ENCODE peak calls at places on chromosomes 7 and 10, in four cellular contexts. One of them, this sample, is unnamed.

GRCh38 chr7:93883078-93883916 is 7.3 kb downstream of the TFPI2 start:
- DNase-seq in DMS153: no peak
- DNase-seq in hypothalamus: no peak
- DNase-seq in NCI-H2107: no peak
- DNase-seq in this sample: no peak

GRCh38 chr10:15743443-15743842 is 23.7 kb upstream of the ITGA8 start:
- DNase-seq in NCI-H2107: no peak
- DNase-seq in DMS153: no peak
- DNase-seq in hypothalamus: no peak
- DNase-seq in this sample: no peak

GRCh38 chr10:35946556-35946955 is 304.5 kb upstream of the FZD8 start:
- DNase-seq in NCI-H2107: no peak
- DNase-seq in DMS153: no peak
- DNase-seq in hypothalamus: no peak
- DNase-seq in this sample: no peak

GRCh38 chr7:76063525-76063924 is 15.6 kb downstream of the MDH2 start:
- DNase-seq in DMS153: no peak
- DNase-seq in hypothalamus: no peak
- DNase-seq in NCI-H2107: no peak
- DNase-seq in this sample: peak

GRCh38 chr7:70520604-70521003 is 611.3 kb upstream of the GALNT17 start:
- DNase-seq in DMS153: no peak
- DNase-seq in hypothalamus: no peak
- DNase-seq in NCI-H2107: no peak
- DNase-seq in this sample: no peak

GRCh38 chr10:17669185-17669872 is 25.4 kb downstream of the STAM start:
- DNase-seq in NCI-H2107: no peak
- DNase-seq in hypothalamus: no peak
- DNase-seq in DMS153: no peak
- DNase-seq in this sample: no peak

GRCh38 chr10:73113543-73113942 is 3.3 kb downstream of the NUDT13 start:
- DNase-seq in hypothalamus: no peak
- DNase-seq in DMS153: no peak
- DNase-seq in NCI-H2107: no peak
- DNase-seq in this sample: no peak

GRCh38 chr10:15482168-15482567 is 111.1 kb upstream of the FAM171A1 start:
- DNase-seq in NCI-H2107: no peak
- DNase-seq in hypothalamus: no peak
- DNase-seq in DMS153: no peak
- DNase-seq in this sample: no peak

GRCh38 chr10:59536576-59537014 is 173.1 kb downstream of the SLC16A9 start:
- DNase-seq in DMS153: peak
- DNase-seq in NCI-H2107: no peak
- DNase-seq in hypothalamus: no peak
- DNase-seq in this sample: peak

GRCh38 chr10:73591935-73592699 is 975 bp upstream of the USP54 start:
- DNase-seq in hypothalamus: no peak
- DNase-seq in DMS153: peak
- DNase-seq in NCI-H2107: no peak
- DNase-seq in this sample: peak

GRCh38 chr10:3074985-3075600 is 7.7 kb downstream of the PFKP start:
- DNase-seq in NCI-H2107: no peak
- DNase-seq in DMS153: no peak
- DNase-seq in hypothalamus: no peak
- DNase-seq in this sample: no peak

GRCh38 chr10:22321831-22322662 is 1.1 kb downstream of the BMI1 start:
- DNase-seq in DMS153: no peak
- DNase-seq in hypothalamus: no peak
- DNase-seq in NCI-H2107: no peak
- DNase-seq in this sample: peak

GRCh38 chr7:74625446-74625845 is 32.1 kb upstream of the GTF2I start:
- DNase-seq in hypothalamus: no peak
- DNase-seq in DMS153: no peak
- DNase-seq in NCI-H2107: no peak
- DNase-seq in this sample: no peak

GRCh38 chr10:6229746-6230145 is 27.0 kb downstream of the PFKFB3 start:
- DNase-seq in DMS153: no peak
- DNase-seq in hypothalamus: no peak
- DNase-seq in NCI-H2107: no peak
- DNase-seq in this sample: no peak

GRCh38 chr10:86346794-86347665 is 19.6 kb downstream of the GRID1 start:
- DNase-seq in DMS153: no peak
- DNase-seq in hypothalamus: no peak
- DNase-seq in NCI-H2107: no peak
- DNase-seq in this sample: no peak

GRCh38 chr10:73899401-73899780 is 11.5 kb upstream of the PLAU start:
- DNase-seq in NCI-H2107: no peak
- DNase-seq in DMS153: no peak
- DNase-seq in hypothalamus: no peak
- DNase-seq in this sample: no peak

This sample was measured in NCI-H146.